ENCODE peak calls at places on chromosomes 11 and 22, in ten cellular contexts. One of them, this sample, is unnamed.
A peak's percentile ranks its signal among the peaks of the same experiment; 100 is the strongest.

GRCh38 chr11:61718613-61719302 is 33.7 kb upstream of the MYRF start:
- DNase-seq in thoracic aorta: no peak
- DNase-seq in stimulated activated CD4-positive, alpha-beta T cell treated with anti-CD3 and anti-CD28 coated beads, Interleukin-1b, Interleukin-23, amount 100 ng/mL, for 24 hours: no peak
- DNase-seq in pancreas: peak; percentile 77
- DNase-seq in WTC11: peak; percentile 73
- DNase-seq in endothelial cell: peak; percentile 60
- DNase-seq in sciatic nerve: peak; percentile 78
- DNase-seq in choroid plexus epithelial cell: peak; percentile 63
- DNase-seq in NCI-H1417 treated with DMSO at 0.1 percent for 48 hours: no peak
- DNase-seq in breast epithelium: no peak
- DNase-seq in this sample: no peak

GRCh38 chr11:100925935-100926334 is 203.7 kb downstream of the PGR start:
- DNase-seq in thoracic aorta: no peak
- DNase-seq in stimulated activated CD4-positive, alpha-beta T cell treated with anti-CD3 and anti-CD28 coated beads, Interleukin-1b, Interleukin-23, amount 100 ng/mL, for 24 hours: no peak
- DNase-seq in pancreas: no peak
- DNase-seq in WTC11: no peak
- DNase-seq in endothelial cell: no peak
- DNase-seq in sciatic nerve: no peak
- DNase-seq in choroid plexus epithelial cell: peak; percentile 89
- DNase-seq in NCI-H1417 treated with DMSO at 0.1 percent for 48 hours: no peak
- DNase-seq in breast epithelium: no peak
- DNase-seq in this sample: no peak

GRCh38 chr11:57648791-57649735 is 649 bp downstream of the YPEL4 start:
- DNase-seq in thoracic aorta: no peak
- DNase-seq in stimulated activated CD4-positive, alpha-beta T cell treated with anti-CD3 and anti-CD28 coated beads, Interleukin-1b, Interleukin-23, amount 100 ng/mL, for 24 hours: no peak
- DNase-seq in pancreas: no peak
- DNase-seq in WTC11: peak; percentile 40
- DNase-seq in endothelial cell: no peak
- DNase-seq in sciatic nerve: no peak
- DNase-seq in choroid plexus epithelial cell: no peak
- DNase-seq in NCI-H1417 treated with DMSO at 0.1 percent for 48 hours: no peak
- DNase-seq in breast epithelium: no peak
- DNase-seq in this sample: peak; percentile 51

GRCh38 chr11:43268161-43268560 is 43.6 kb upstream of the API5 start:
- DNase-seq in thoracic aorta: no peak
- DNase-seq in stimulated activated CD4-positive, alpha-beta T cell treated with anti-CD3 and anti-CD28 coated beads, Interleukin-1b, Interleukin-23, amount 100 ng/mL, for 24 hours: no peak
- DNase-seq in pancreas: peak; percentile 57
- DNase-seq in WTC11: no peak
- DNase-seq in endothelial cell: no peak
- DNase-seq in sciatic nerve: peak; percentile 61
- DNase-seq in choroid plexus epithelial cell: no peak
- DNase-seq in NCI-H1417 treated with DMSO at 0.1 percent for 48 hours: no peak
- DNase-seq in breast epithelium: no peak
- DNase-seq in this sample: no peak

GRCh38 chr11:62324738-62325556 is 12.3 kb upstream of the ASRGL1 start:
- DNase-seq in thoracic aorta: no peak
- DNase-seq in stimulated activated CD4-positive, alpha-beta T cell treated with anti-CD3 and anti-CD28 coated beads, Interleukin-1b, Interleukin-23, amount 100 ng/mL, for 24 hours: peak; percentile 37
- DNase-seq in pancreas: no peak
- DNase-seq in WTC11: peak; percentile 92
- DNase-seq in endothelial cell: peak; percentile 87
- DNase-seq in sciatic nerve: peak; percentile 66
- DNase-seq in choroid plexus epithelial cell: peak; percentile 64
- DNase-seq in NCI-H1417 treated with DMSO at 0.1 percent for 48 hours: no peak
- DNase-seq in breast epithelium: no peak
- DNase-seq in this sample: peak; percentile 49

GRCh38 chr11:96279421-96280290 is 63.3 kb downstream of the MAML2 start:
- DNase-seq in thoracic aorta: no peak
- DNase-seq in stimulated activated CD4-positive, alpha-beta T cell treated with anti-CD3 and anti-CD28 coated beads, Interleukin-1b, Interleukin-23, amount 100 ng/mL, for 24 hours: no peak
- DNase-seq in pancreas: no peak
- DNase-seq in WTC11: no peak
- DNase-seq in endothelial cell: no peak
- DNase-seq in sciatic nerve: no peak
- DNase-seq in choroid plexus epithelial cell: peak; percentile 67
- DNase-seq in NCI-H1417 treated with DMSO at 0.1 percent for 48 hours: no peak
- DNase-seq in breast epithelium: no peak
- DNase-seq in this sample: no peak

GRCh38 chr22:22479999-22480532 is 28.5 kb downstream of the ZNF280B start:
- DNase-seq in thoracic aorta: no peak
- DNase-seq in stimulated activated CD4-positive, alpha-beta T cell treated with anti-CD3 and anti-CD28 coated beads, Interleukin-1b, Interleukin-23, amount 100 ng/mL, for 24 hours: no peak
- DNase-seq in pancreas: no peak
- DNase-seq in WTC11: no peak
- DNase-seq in endothelial cell: no peak
- DNase-seq in sciatic nerve: no peak
- DNase-seq in choroid plexus epithelial cell: no peak
- DNase-seq in NCI-H1417 treated with DMSO at 0.1 percent for 48 hours: no peak
- DNase-seq in breast epithelium: no peak
- DNase-seq in this sample: no peak

GRCh38 chr11:7577226-7577882 is 63.6 kb downstream of the PPFIBP2 start:
- DNase-seq in thoracic aorta: no peak
- DNase-seq in stimulated activated CD4-positive, alpha-beta T cell treated with anti-CD3 and anti-CD28 coated beads, Interleukin-1b, Interleukin-23, amount 100 ng/mL, for 24 hours: no peak
- DNase-seq in pancreas: no peak
- DNase-seq in WTC11: no peak
- DNase-seq in endothelial cell: no peak
- DNase-seq in sciatic nerve: peak; percentile 77
- DNase-seq in choroid plexus epithelial cell: peak; percentile 37
- DNase-seq in NCI-H1417 treated with DMSO at 0.1 percent for 48 hours: no peak
- DNase-seq in breast epithelium: no peak
- DNase-seq in this sample: no peak

GRCh38 chr11:87851234-87851633 is 324.0 kb downstream of the RAB38 start:
- DNase-seq in thoracic aorta: no peak
- DNase-seq in stimulated activated CD4-positive, alpha-beta T cell treated with anti-CD3 and anti-CD28 coated beads, Interleukin-1b, Interleukin-23, amount 100 ng/mL, for 24 hours: no peak
- DNase-seq in pancreas: no peak
- DNase-seq in WTC11: no peak
- DNase-seq in endothelial cell: no peak
- DNase-seq in sciatic nerve: no peak
- DNase-seq in choroid plexus epithelial cell: peak; percentile 6
- DNase-seq in NCI-H1417 treated with DMSO at 0.1 percent for 48 hours: no peak
- DNase-seq in breast epithelium: no peak
- DNase-seq in this sample: no peak

GRCh38 chr11:1292644-1293618 is 16.5 kb downstream of the TOLLIP start:
- DNase-seq in thoracic aorta: no peak
- DNase-seq in stimulated activated CD4-positive, alpha-beta T cell treated with anti-CD3 and anti-CD28 coated beads, Interleukin-1b, Interleukin-23, amount 100 ng/mL, for 24 hours: no peak
- DNase-seq in pancreas: peak; percentile 66
- DNase-seq in WTC11: no peak
- DNase-seq in endothelial cell: no peak
- DNase-seq in sciatic nerve: peak; percentile 53
- DNase-seq in choroid plexus epithelial cell: no peak
- DNase-seq in NCI-H1417 treated with DMSO at 0.1 percent for 48 hours: no peak
- DNase-seq in breast epithelium: no peak
- DNase-seq in this sample: no peak

GRCh38 chr22:39351689-39352214 is 2.0 kb downstream of the SYNGR1 start:
- DNase-seq in thoracic aorta: no peak
- DNase-seq in stimulated activated CD4-positive, alpha-beta T cell treated with anti-CD3 and anti-CD28 coated beads, Interleukin-1b, Interleukin-23, amount 100 ng/mL, for 24 hours: no peak
- DNase-seq in pancreas: no peak
- DNase-seq in WTC11: peak; percentile 44
- DNase-seq in endothelial cell: no peak
- DNase-seq in sciatic nerve: no peak
- DNase-seq in choroid plexus epithelial cell: peak; percentile 66
- DNase-seq in NCI-H1417 treated with DMSO at 0.1 percent for 48 hours: no peak
- DNase-seq in breast epithelium: peak; percentile 55
- DNase-seq in this sample: peak; percentile 35

GRCh38 chr11:6431861-6432260 is 8.9 kb downstream of the HPX start:
- DNase-seq in thoracic aorta: no peak
- DNase-seq in stimulated activated CD4-positive, alpha-beta T cell treated with anti-CD3 and anti-CD28 coated beads, Interleukin-1b, Interleukin-23, amount 100 ng/mL, for 24 hours: no peak
- DNase-seq in pancreas: no peak
- DNase-seq in WTC11: no peak
- DNase-seq in endothelial cell: no peak
- DNase-seq in sciatic nerve: no peak
- DNase-seq in choroid plexus epithelial cell: peak; percentile 44
- DNase-seq in NCI-H1417 treated with DMSO at 0.1 percent for 48 hours: no peak
- DNase-seq in breast epithelium: peak; percentile 67
- DNase-seq in this sample: no peak

GRCh38 chr11:120819437-120819836 is 204.5 kb upstream of the TBCEL start:
- DNase-seq in thoracic aorta: no peak
- DNase-seq in stimulated activated CD4-positive, alpha-beta T cell treated with anti-CD3 and anti-CD28 coated beads, Interleukin-1b, Interleukin-23, amount 100 ng/mL, for 24 hours: no peak
- DNase-seq in pancreas: no peak
- DNase-seq in WTC11: no peak
- DNase-seq in endothelial cell: no peak
- DNase-seq in sciatic nerve: no peak
- DNase-seq in choroid plexus epithelial cell: no peak
- DNase-seq in NCI-H1417 treated with DMSO at 0.1 percent for 48 hours: no peak
- DNase-seq in breast epithelium: no peak
- DNase-seq in this sample: no peak

GRCh38 chr11:119335655-119336543 is 1.6 kb downstream of the RNF26 start:
- DNase-seq in thoracic aorta: no peak
- DNase-seq in stimulated activated CD4-positive, alpha-beta T cell treated with anti-CD3 and anti-CD28 coated beads, Interleukin-1b, Interleukin-23, amount 100 ng/mL, for 24 hours: no peak
- DNase-seq in pancreas: no peak
- DNase-seq in WTC11: no peak
- DNase-seq in endothelial cell: no peak
- DNase-seq in sciatic nerve: no peak
- DNase-seq in choroid plexus epithelial cell: no peak
- DNase-seq in NCI-H1417 treated with DMSO at 0.1 percent for 48 hours: no peak
- DNase-seq in breast epithelium: peak; percentile 37
- DNase-seq in this sample: no peak

GRCh38 chr11:10728779-10729472 is 22.1 kb upstream of the CTR9 start:
- DNase-seq in thoracic aorta: no peak
- DNase-seq in stimulated activated CD4-positive, alpha-beta T cell treated with anti-CD3 and anti-CD28 coated beads, Interleukin-1b, Interleukin-23, amount 100 ng/mL, for 24 hours: no peak
- DNase-seq in pancreas: no peak
- DNase-seq in WTC11: peak; percentile 67
- DNase-seq in endothelial cell: peak; percentile 53
- DNase-seq in sciatic nerve: no peak
- DNase-seq in choroid plexus epithelial cell: peak; percentile 29
- DNase-seq in NCI-H1417 treated with DMSO at 0.1 percent for 48 hours: no peak
- DNase-seq in breast epithelium: no peak
- DNase-seq in this sample: no peak

GRCh38 chr11:120748485-120748814 is 236.9 kb downstream of the GRIK4 start:
- DNase-seq in thoracic aorta: no peak
- DNase-seq in stimulated activated CD4-positive, alpha-beta T cell treated with anti-CD3 and anti-CD28 coated beads, Interleukin-1b, Interleukin-23, amount 100 ng/mL, for 24 hours: no peak
- DNase-seq in pancreas: no peak
- DNase-seq in WTC11: no peak
- DNase-seq in endothelial cell: no peak
- DNase-seq in sciatic nerve: no peak
- DNase-seq in choroid plexus epithelial cell: no peak
- DNase-seq in NCI-H1417 treated with DMSO at 0.1 percent for 48 hours: no peak
- DNase-seq in breast epithelium: no peak
- DNase-seq in this sample: no peak

GRCh38 chr11:115919341-115920086 is 415.3 kb upstream of the CADM1 start:
- DNase-seq in thoracic aorta: no peak
- DNase-seq in stimulated activated CD4-positive, alpha-beta T cell treated with anti-CD3 and anti-CD28 coated beads, Interleukin-1b, Interleukin-23, amount 100 ng/mL, for 24 hours: no peak
- DNase-seq in pancreas: no peak
- DNase-seq in WTC11: no peak
- DNase-seq in endothelial cell: no peak
- DNase-seq in sciatic nerve: no peak
- DNase-seq in choroid plexus epithelial cell: no peak
- DNase-seq in NCI-H1417 treated with DMSO at 0.1 percent for 48 hours: no peak
- DNase-seq in breast epithelium: no peak
- DNase-seq in this sample: no peak

GRCh38 chr22:17773606-17774205 is 563 bp downstream of the BID start:
- DNase-seq in thoracic aorta: no peak
- DNase-seq in stimulated activated CD4-positive, alpha-beta T cell treated with anti-CD3 and anti-CD28 coated beads, Interleukin-1b, Interleukin-23, amount 100 ng/mL, for 24 hours: no peak
- DNase-seq in pancreas: peak; percentile 82
- DNase-seq in WTC11: peak; percentile 73
- DNase-seq in endothelial cell: peak; percentile 40
- DNase-seq in sciatic nerve: no peak
- DNase-seq in choroid plexus epithelial cell: peak; percentile 43
- DNase-seq in NCI-H1417 treated with DMSO at 0.1 percent for 48 hours: peak; percentile 1
- DNase-seq in breast epithelium: no peak
- DNase-seq in this sample: peak; percentile 79

GRCh38 chr11:120750647-120751419 is 239.3 kb downstream of the GRIK4 start:
- DNase-seq in thoracic aorta: no peak
- DNase-seq in stimulated activated CD4-positive, alpha-beta T cell treated with anti-CD3 and anti-CD28 coated beads, Interleukin-1b, Interleukin-23, amount 100 ng/mL, for 24 hours: no peak
- DNase-seq in pancreas: no peak
- DNase-seq in WTC11: no peak
- DNase-seq in endothelial cell: no peak
- DNase-seq in sciatic nerve: no peak
- DNase-seq in choroid plexus epithelial cell: no peak
- DNase-seq in NCI-H1417 treated with DMSO at 0.1 percent for 48 hours: no peak
- DNase-seq in breast epithelium: no peak
- DNase-seq in this sample: no peak

This sample was measured in natural killer cell.